ENCODE peak calls at places on chromosomes 16 and 17, in four cellular contexts. S, U, Q and R are unnamed samples.

GRCh38 chr17:45353047-45353446 is 36.2 kb upstream of the MAP3K14 start:
- DNase-seq in S (no peak), U (no peak), Q (no peak), R (no peak)

GRCh38 chr16:5056347-5056746 is 9.4 kb downstream of the C16orf89 start:
- DNase-seq in S (peak; percentile 46), U (peak; percentile 80), Q (peak; percentile 18), R (peak; percentile 24)

GRCh38 chr17:42720996-42721583 is 23.8 kb downstream of the EZH1 start:
- DNase-seq in S (peak; percentile 81), U (peak; percentile 83), Q (peak; percentile 80), R (peak; percentile 82)

GRCh38 chr16:90008708-90009145 is 10.5 kb downstream of the DBNDD1 start:
- DNase-seq in S (no peak), U (no peak), Q (no peak), R (no peak)

GRCh38 chr17:74190154-74190553 is 13.3 kb upstream of the RPL38 start:
- DNase-seq in S (peak; percentile 68), U (peak; percentile 53), Q (peak; percentile 50), R (peak; percentile 40)

GRCh38 chr17:45307290-45308015 is 9.4 kb downstream of the MAP3K14 start:
- DNase-seq in S (peak; percentile 93), U (no peak), Q (peak; percentile 91), R (no peak)

GRCh38 chr16:29765167-29766032 is 12.7 kb upstream of the ZG16 start:
- DNase-seq in S (no peak), U (no peak), Q (peak; percentile 67), R (no peak)

GRCh38 chr17:48374650-48375230 is 55.3 kb downstream of the SKAP1 start:
- DNase-seq in S (peak; percentile 5), U (peak; percentile 74), Q (peak; percentile 72), R (peak; percentile 41)

GRCh38 chr17:79988163-79988971 is 47.3 kb downstream of the TBC1D16 start:
- DNase-seq in S (peak; percentile 92), U (no peak), Q (peak; percentile 93), R (no peak)

GRCh38 chr17:17001076-17001777 is 29.3 kb upstream of the TNFRSF13B start:
- DNase-seq in S (no peak), U (no peak), Q (no peak), R (no peak)

GRCh38 chr16:27639588-27640276 is 89.8 kb downstream of the KATNIP start:
- DNase-seq in S (peak; percentile 65), U (peak; percentile 67), Q (peak; percentile 62), R (peak; percentile 50)

GRCh38 chr16:53695070-53695469 is 8.6 kb downstream of the RPGRIP1L start:
- DNase-seq in S (peak; percentile 93), U (no peak), Q (peak; percentile 7), R (no peak)

GRCh38 chr17:46023783-46024388 is 24.8 kb downstream of the STH start:
- DNase-seq in S (no peak), U (no peak), Q (no peak), R (no peak)

GRCh38 chr16:68358951-68359350 is 48.1 kb downstream of the PRMT7 start:
- DNase-seq in S (no peak), U (no peak), Q (no peak), R (no peak)

GRCh38 chr17:57501016-57501415 is 244.1 kb downstream of the CCDC182 start:
- DNase-seq in S (no peak), U (no peak), Q (no peak), R (no peak)

GRCh38 chr16:69744363-69745231 is 10.1 kb downstream of the NOB1 start:
- DNase-seq in S (no peak), U (no peak), Q (no peak), R (no peak)
- H3F3A ChIP-seq in S (peaks cover 17% of the 10 kb centered on the region), U (no peaks in the 10 kb centered on the region), Q (no peaks in the 10 kb centered on the region), R (no peaks in the 10 kb centered on the region)

GRCh38 chr17:77951123-77951522 is 7.4 kb upstream of the TNRC6C start:
- DNase-seq in S (no peak), U (no peak), Q (no peak), R (no peak)

GRCh38 chr17:77952368-77952767 is 6.1 kb upstream of the TNRC6C start:
- DNase-seq in S (no peak), U (no peak), Q (no peak), R (no peak)

GRCh38 chr17:77946900-77947643 is 11.4 kb upstream of the TNRC6C start:
- DNase-seq in S (no peak), U (no peak), Q (no peak), R (no peak)

GRCh38 chr17:77944390-77945222 is 13.9 kb upstream of the TNRC6C start:
- DNase-seq in S (peak; percentile 8), U (no peak), Q (no peak), R (no peak)

GRCh38 chr17:77948690-77949114 is 9.8 kb upstream of the TNRC6C start:
- DNase-seq in S (peak; percentile 79), U (peak; percentile 66), Q (peak; percentile 48), R (no peak)
- TF ChIP-seq EZH2phosphoT487 in S (no peak), U (no peak), Q (no peak), R (no peak)

GRCh38 chr16:85235988-85236831 is 123.9 kb upstream of the CIBAR2 start:
- DNase-seq in S (peak; percentile 40), U (no peak), Q (no peak), R (no peak)
- H3K4me3 ChIP-seq in S (peak overlapping the region; percentile 71), U (peak overlapping the region; percentile 61), Q (peak overlapping the region; percentile 55), R (no peak overlapping the region)

DNA sequence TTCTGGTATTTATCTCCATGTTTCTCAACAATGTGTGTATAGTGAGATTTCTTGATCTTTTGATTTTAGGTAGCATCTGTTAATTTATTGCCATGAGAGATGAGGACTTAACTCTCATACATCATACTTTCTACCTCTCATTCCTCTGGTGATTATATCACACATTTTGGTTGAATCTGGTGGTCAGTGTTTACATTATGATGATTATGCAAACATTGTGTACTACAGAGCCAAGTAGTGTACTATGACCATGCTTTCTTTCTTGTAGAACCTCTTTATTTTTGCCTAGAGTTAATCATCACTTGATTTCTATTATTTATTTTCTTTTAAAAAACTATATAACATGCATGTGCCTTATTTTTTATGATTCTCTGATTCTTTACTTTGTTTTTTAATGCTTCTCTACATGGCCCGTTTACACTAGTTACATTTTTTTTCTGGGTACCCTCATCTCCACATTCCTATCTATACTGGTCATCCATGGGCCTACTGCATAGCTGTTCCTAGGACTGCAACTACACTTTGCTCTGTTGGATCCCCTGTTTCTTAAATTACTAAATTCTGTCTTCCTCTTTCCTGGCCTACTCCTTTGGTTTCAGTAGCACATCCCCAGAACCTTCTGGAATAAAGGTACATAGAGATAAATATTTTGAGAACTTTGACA is 63.0 kb upstream of the LRRC37A3 start:
- DNase-seq in S (no peak), U (no peak), Q (peak; percentile 33), R (no peak)
- H3F3A ChIP-seq in S (no peaks in the 10 kb centered on the region), U (peaks cover 2% of the 10 kb centered on the region), Q (peaks cover 4% of the 10 kb centered on the region), R (peaks cover 30% of the 10 kb centered on the region)

DNA sequence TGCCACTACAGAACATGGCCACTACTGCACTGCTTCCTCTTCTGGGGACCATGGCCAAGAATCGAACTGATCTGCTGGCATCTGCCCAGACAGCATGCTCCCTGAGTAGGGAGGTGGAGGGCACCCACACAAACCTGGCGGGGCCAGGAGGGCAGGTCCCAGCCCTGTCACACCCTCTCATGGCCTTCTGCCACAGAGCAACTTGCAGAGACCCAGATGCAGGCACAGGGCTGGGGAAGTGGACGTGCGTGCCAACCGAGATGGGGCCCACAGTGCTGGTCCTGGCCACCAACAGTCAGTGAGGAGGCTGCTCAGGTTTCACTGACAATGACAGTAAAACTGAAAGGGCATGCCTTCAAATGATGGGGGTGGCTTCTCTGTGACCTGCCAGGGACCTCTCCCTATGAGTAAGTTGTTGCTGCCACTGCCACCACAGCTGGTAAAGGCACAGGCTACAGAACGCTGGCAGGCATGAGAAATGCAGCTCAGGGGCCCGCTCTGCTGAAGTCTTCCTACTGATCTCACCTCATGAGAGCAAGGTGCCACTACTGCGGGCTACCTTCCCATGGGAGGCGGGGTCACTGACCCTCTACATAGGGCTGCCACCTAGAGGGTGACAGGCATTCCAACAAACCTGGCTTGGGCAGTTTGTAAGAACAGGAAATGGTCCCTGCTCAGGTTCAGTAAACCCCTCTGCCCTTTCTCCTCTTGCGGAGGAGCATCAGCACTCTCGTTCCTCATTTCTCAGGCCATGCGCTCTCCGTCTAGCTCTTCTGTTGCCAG is 15.5 kb downstream of the HIC1 start:
- DNase-seq in S (no peak), U (no peak), Q (no peak), R (no peak)
- TF ChIP-seq EZH2phosphoT487 in S (no peak), U (no peak), Q (no peak), R (no peak)

GRCh38 chr16:66850115-66850815 is 6.1 kb downstream of the CA7 start:
- DNase-seq in S (no peak), U (no peak), Q (no peak), R (no peak)

GRCh38 chr16:66856184-66856730 is 12.0 kb downstream of the CA7 start:
- DNase-seq in S (no peak), U (no peak), Q (no peak), R (no peak)

GRCh38 chr16:66856801-66857200 is 12.6 kb downstream of the CA7 start:
- DNase-seq in S (no peak), U (no peak), Q (no peak), R (no peak)

GRCh38 chr16:66851166-66851964 is 7.2 kb downstream of the CA7 start:
- DNase-seq in S (no peak), U (no peak), Q (no peak), R (no peak)

DNA sequence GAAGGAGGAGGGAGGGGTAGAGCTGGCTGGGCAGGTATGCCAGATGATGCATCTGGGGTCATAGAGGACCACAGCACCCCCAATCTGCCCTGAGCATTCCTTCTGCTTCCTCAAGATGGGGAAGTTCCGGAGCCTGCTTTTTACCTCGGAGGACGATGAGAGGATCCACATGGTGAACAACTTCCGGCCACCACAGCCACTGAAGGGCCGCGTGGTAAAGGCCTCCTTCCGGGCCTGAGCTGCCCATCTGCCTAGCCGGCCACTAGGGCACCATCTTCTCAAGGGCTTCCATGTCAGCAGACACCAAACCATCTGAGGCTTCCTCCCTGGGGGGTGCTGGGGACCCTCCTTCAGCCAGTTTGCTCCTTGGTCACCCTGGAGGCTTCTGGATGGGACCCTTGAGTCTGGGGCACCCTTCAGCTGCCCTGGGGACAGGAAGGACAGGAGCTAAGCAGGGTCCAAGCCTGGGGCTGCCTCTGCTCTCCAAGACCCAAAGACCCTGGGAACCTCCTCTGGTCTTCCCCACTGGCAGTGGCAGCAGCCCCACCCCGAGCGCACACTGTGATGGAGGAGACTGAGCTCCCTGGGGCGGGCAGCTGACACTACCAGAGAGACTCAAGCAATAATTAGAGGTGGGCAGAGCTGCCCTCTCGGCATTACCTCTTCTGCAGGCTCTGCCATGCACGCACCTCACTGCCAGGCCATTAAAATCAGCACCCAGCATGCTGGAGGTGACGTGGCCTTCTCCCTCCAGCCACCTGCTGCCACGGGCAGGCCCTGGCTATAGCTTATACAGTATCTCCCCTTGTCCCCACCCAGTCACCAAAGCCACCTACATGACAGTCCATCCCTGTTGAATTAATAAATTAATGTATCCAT is 9.3 kb downstream of the CA7 start:
- DNase-seq in S (no peak), U (no peak), Q (no peak), R (no peak)
- H3K4me3 ChIP-seq in S (no peak overlapping the region), U (no peak overlapping the region), Q (no peak overlapping the region), R (no peak overlapping the region)

GRCh38 chr17:59702304-59702703 is 4.9 kb downstream of the PTRH2 start:
- DNase-seq in S (no peak), U (no peak), Q (no peak), R (no peak)
- H3F3A ChIP-seq in S (peaks cover 62% of the 10 kb centered on the region), U (peaks cover 9% of the 10 kb centered on the region), Q (peaks cover 4% of the 10 kb centered on the region), R (peaks cover 13% of the 10 kb centered on the region)

DNA sequence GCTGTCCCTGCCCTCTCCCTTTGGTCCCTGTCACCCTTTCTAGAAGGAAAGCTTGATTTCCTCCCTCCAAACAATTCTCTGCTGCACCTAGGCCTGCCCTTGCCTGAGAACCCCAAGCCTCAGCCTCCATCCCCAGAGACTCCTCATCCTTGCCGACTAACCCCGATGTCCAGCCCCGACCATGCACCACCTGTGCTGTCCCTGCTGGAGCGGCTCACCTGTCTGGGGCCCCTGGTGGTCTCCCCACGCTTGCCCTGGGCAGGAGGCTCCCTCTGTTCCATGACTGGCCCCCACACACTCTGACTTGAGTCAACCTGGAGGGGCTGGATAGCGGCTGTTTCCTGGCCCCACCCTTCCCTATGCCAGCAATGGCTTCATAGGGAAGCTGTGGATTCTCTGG is 12.0 kb upstream of the SRRM2 start:
- DNase-seq in S (no peak), U (no peak), Q (no peak), R (no peak)
- TF ChIP-seq EZH2phosphoT487 in S (no peak), U (no peak), Q (no peak), R (no peak)